ENCODE peak calls at places on chromosomes 5 and 9, in nine cellular contexts. O is foreskin fibroblast; Z is CMK; E is fibroblast of gingiva; J is activated T-cell treated with anti-CD3 and anti-CD28 coated beads for 1 hour; B is kidney tubule cell; K is activated T-helper 1 cell treated with anti-CD3 and anti-CD28 coated beads, Interleukin-2, amount 50 U/mL, for 16 hours; C is NCI-H2029 treated with DMSO at 0.1 percent for 48 hours; X is Calu3. L is an unnamed sample.

GRCh38 chr5:14676320-14676719 is 11.8 kb downstream of the OTULIN start:
- DNase-seq in Z (no peak), J (no peak), B (peak), X (peak), O (no peak), K (no peak), C (no peak), E (peak), L (no peak)

GRCh38 chr5:171450423-171451246 is 31.2 kb downstream of the FGF18 start:
- DNase-seq in X (peak), O (peak), J (no peak), Z (no peak), K (no peak), C (peak), E (peak), B (peak), L (no peak)

GRCh38 chr9:19028835-19029451 is 4.1 kb downstream of the SAXO1 start:
- DNase-seq in Z (no peak), X (peak), K (no peak), O (peak), C (peak), E (peak), J (no peak), B (peak), L (no peak)

GRCh38 chr5:151125421-151125820 is 32.2 kb downstream of the ANXA6 start:
- DNase-seq in X (no peak), O (no peak), J (no peak), E (no peak), K (no peak), C (no peak), Z (no peak), B (no peak), L (no peak)

GRCh38 chr9:127311239-127311741 is 46.7 kb downstream of the GARNL3 start:
- DNase-seq in O (peak), E (peak), J (no peak), X (peak), K (no peak), C (no peak), B (peak), Z (no peak), L (peak)

GRCh38 chr5:180786398-180787005 is 16.1 kb downstream of the MGAT1 start:
- DNase-seq in E (no peak), X (no peak), K (no peak), Z (no peak), O (no peak), J (no peak), C (no peak), B (no peak), L (no peak)

GRCh38 chr9:95462419-95463121 is 54.2 kb downstream of the PTCH1 start:
- DNase-seq in O (peak), B (no peak), C (peak), Z (peak), J (peak), X (no peak), K (peak), E (peak), L (no peak)

GRCh38 chr9:136160939-136161610 is 42.4 kb upstream of the TMEM250 start:
- DNase-seq in J (no peak), X (no peak), B (no peak), C (no peak), O (no peak), K (no peak), E (no peak), Z (no peak), L (no peak)

GRCh38 chr9:83340451-83340850 is 197.8 kb downstream of the FRMD3 start:
- DNase-seq in C (no peak), J (no peak), E (peak), X (no peak), Z (no peak), B (no peak), K (no peak), O (no peak), L (no peak)

GRCh38 chr9:5089737-5090136 is 95.7 kb downstream of the INSL6 start:
- DNase-seq in X (no peak), K (no peak), Z (no peak), J (no peak), E (no peak), O (no peak), B (peak), C (no peak), L (no peak)

GRCh38 chr9:91192785-91193657 is 168.7 kb downstream of the AUH start:
- DNase-seq in Z (no peak), J (no peak), K (no peak), X (peak), E (peak), O (peak), B (peak), C (peak), L (peak)

GRCh38 chr5:38537502-38537901 is 18.9 kb downstream of the LIFR start:
- DNase-seq in O (no peak), Z (no peak), E (no peak), B (no peak), C (no peak), J (no peak), X (no peak), K (no peak), L (no peak)

GRCh38 chr5:141475625-141476131 is at the start of gene PCDHGC3:
- DNase-seq in E (peak), K (no peak), C (peak), X (peak), B (peak), O (peak), Z (no peak), J (no peak), L (peak)

GRCh38 chr5:150146862-150147579 is 8.6 kb downstream of the PDGFRB start:
- DNase-seq in X (no peak), B (no peak), Z (no peak), O (no peak), K (no peak), C (no peak), J (no peak), E (no peak), L (no peak)